ENCODE peak calls at places on chromosomes 3 and 15, in ten cellular contexts. N, V, U, M, Z, E, G, F, C and D are unnamed samples.

GRCh38 chr3:132659000-132659369 is 624 bp downstream of the ACAD11 start:
- DNase-seq in N (no peak), V (no peak), U (no peak), M (no peak), Z (no peak), E (peak), G (no peak), F (no peak), C (no peak), D (peak)

GRCh38 chr3:57967590-57967989 is 40.6 kb upstream of the FLNB start:
- DNase-seq in N (no peak), V (no peak), U (no peak), M (no peak), Z (no peak), E (no peak), G (no peak), F (no peak), C (no peak), D (no peak)

GRCh38 chr3:138348107-138348949 is at the start of gene MRAS:
- DNase-seq in N (peak), V (peak), U (peak), M (no peak), Z (peak), E (peak), G (no peak), F (peak), C (peak), D (peak)

GRCh38 chr3:127889461-127889863 is 25.6 kb upstream of the KBTBD12 start:
- DNase-seq in N (no peak), V (peak), U (peak), M (no peak), Z (peak), E (no peak), G (no peak), F (peak), C (no peak), D (no peak)

GRCh38 chr15:69924531-69924930 is 173.2 kb downstream of the TLE3 start:
- DNase-seq in N (no peak), V (no peak), U (no peak), M (no peak), Z (no peak), E (no peak), G (no peak), F (no peak), C (no peak), D (no peak)

GRCh38 chr3:123584284-123584987 is 417 bp downstream of the HACD2 start:
- DNase-seq in N (no peak), V (peak), U (peak), M (no peak), Z (peak), E (peak), G (no peak), F (no peak), C (no peak), D (peak)

GRCh38 chr3:52458031-52458760 is 2.8 kb downstream of the NISCH start:
- DNase-seq in N (no peak), V (no peak), U (no peak), M (no peak), Z (no peak), E (no peak), G (no peak), F (no peak), C (no peak), D (no peak)

GRCh38 chr3:46962427-46962826 is 14.1 kb downstream of the CCDC12 start:
- DNase-seq in N (no peak), V (no peak), U (no peak), M (no peak), Z (no peak), E (no peak), G (no peak), F (no peak), C (no peak), D (no peak)

GRCh38 chr3:112640333-112640863 is 545 bp downstream of the CCDC80 start:
- DNase-seq in N (no peak), V (peak), U (no peak), M (no peak), Z (peak), E (no peak), G (no peak), F (peak), C (no peak), D (peak)

GRCh38 chr3:112644453-112644852 is 3.5 kb upstream of the CCDC80 start:
- DNase-seq in N (no peak), V (no peak), U (no peak), M (no peak), Z (no peak), E (no peak), G (no peak), F (no peak), C (no peak), D (no peak)

GRCh38 chr3:112643621-112644236 is 2.8 kb upstream of the CCDC80 start:
- DNase-seq in N (no peak), V (peak), U (no peak), M (no peak), Z (no peak), E (no peak), G (no peak), F (no peak), C (no peak), D (peak)

GRCh38 chr3:112640864-112641751 is at the start of gene CCDC80:
- DNase-seq in N (no peak), V (peak), U (no peak), M (no peak), Z (peak), E (no peak), G (no peak), F (peak), C (no peak), D (peak)

GRCh38 chr3:112642912-112643506 is 2.1 kb upstream of the CCDC80 start:
- DNase-seq in N (peak), V (peak), U (peak), M (peak), Z (peak), E (peak), G (peak), F (peak), C (peak), D (peak)
- H3K4me3 ChIP-seq in N (no peak), V (peak), U (no peak), M (no peak), Z (no peak), E (no peak), G (peak), F (no peak), C (no peak), D (no peak)

GRCh38 chr3:169575381-169575780 is 88.1 kb downstream of the MECOM start:
- DNase-seq in N (no peak), V (peak), U (no peak), M (no peak), Z (no peak), E (no peak), G (no peak), F (peak), C (no peak), D (no peak)
- H3K4me3 ChIP-seq in N (no peak), V (no peak), U (no peak), M (no peak), Z (no peak), E (no peak), G (no peak), F (no peak), C (no peak), D (no peak)

GRCh38 chr15:85313339-85313738 is 67.1 kb upstream of the AKAP13 start:
- DNase-seq in N (no peak), V (no peak), U (no peak), M (no peak), Z (no peak), E (no peak), G (no peak), F (peak), C (no peak), D (no peak)
- H3K4me3 ChIP-seq in N (no peak), V (no peak), U (no peak), M (no peak), Z (no peak), E (no peak), G (no peak), F (no peak), C (no peak), D (no peak)

GRCh38 chr3:152300029-152300764 is 31.5 kb downstream of the MBNL1 start:
- DNase-seq in N (no peak), V (no peak), U (no peak), M (no peak), Z (no peak), E (no peak), G (no peak), F (no peak), C (no peak), D (no peak)

GRCh38 chr3:152299243-152299976 is 30.7 kb downstream of the MBNL1 start:
- DNase-seq in N (peak), V (no peak), U (peak), M (no peak), Z (no peak), E (no peak), G (peak), F (no peak), C (no peak), D (peak)

GRCh38 chr3:152296990-152297389 is 28.3 kb downstream of the MBNL1 start:
- DNase-seq in N (no peak), V (no peak), U (no peak), M (no peak), Z (no peak), E (no peak), G (no peak), F (no peak), C (no peak), D (no peak)

GRCh38 chr3:152296382-152296781 is 27.7 kb downstream of the MBNL1 start:
- DNase-seq in N (no peak), V (no peak), U (no peak), M (no peak), Z (no peak), E (no peak), G (no peak), F (no peak), C (no peak), D (no peak)

GRCh38 chr3:152298393-152299242 is 29.9 kb downstream of the MBNL1 start:
- DNase-seq in N (peak), V (peak), U (peak), M (peak), Z (peak), E (no peak), G (peak), F (peak), C (no peak), D (peak)
- H3K4me3 ChIP-seq in N (peak), V (peak), U (no peak), M (peak), Z (peak), E (no peak), G (peak), F (peak), C (no peak), D (peak)

DNA sequence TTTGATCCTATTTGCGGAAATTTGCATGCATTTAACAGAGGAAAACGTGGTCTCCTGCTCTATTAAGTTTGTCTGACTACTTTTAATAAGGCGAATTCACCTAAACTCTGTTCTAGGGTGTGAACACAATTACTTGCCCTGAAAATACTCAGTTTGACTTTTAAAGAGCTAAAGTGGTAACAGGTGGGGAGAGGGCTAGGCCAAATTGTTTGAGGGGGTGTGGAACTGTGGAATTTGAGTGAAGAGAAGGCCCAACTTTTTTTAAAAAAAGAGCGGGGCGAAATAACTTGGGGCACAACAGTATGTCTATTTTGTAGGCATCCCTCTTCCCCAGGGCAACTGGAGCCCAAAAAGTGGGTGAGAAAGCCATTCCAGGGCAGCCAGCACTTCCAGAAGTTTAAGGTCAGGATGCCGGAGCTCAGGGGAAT is 580 bp upstream of the FXR1 start:
- DNase-seq in N (no peak), V (no peak), U (no peak), M (no peak), Z (no peak), E (no peak), G (no peak), F (no peak), C (no peak), D (no peak)
- H3K4me3 ChIP-seq in N (peak), V (peak), U (peak), M (peak), Z (peak), E (peak), G (peak), F (peak), C (peak), D (peak)

GRCh38 chr15:49423906-49424520 is 971 bp downstream of the FGF7 start:
- DNase-seq in N (no peak), V (peak), U (no peak), M (no peak), Z (no peak), E (no peak), G (no peak), F (no peak), C (no peak), D (no peak)
- H3K4me3 ChIP-seq in N (peak), V (peak), U (no peak), M (no peak), Z (peak), E (peak), G (no peak), F (peak), C (no peak), D (no peak)

DNA sequence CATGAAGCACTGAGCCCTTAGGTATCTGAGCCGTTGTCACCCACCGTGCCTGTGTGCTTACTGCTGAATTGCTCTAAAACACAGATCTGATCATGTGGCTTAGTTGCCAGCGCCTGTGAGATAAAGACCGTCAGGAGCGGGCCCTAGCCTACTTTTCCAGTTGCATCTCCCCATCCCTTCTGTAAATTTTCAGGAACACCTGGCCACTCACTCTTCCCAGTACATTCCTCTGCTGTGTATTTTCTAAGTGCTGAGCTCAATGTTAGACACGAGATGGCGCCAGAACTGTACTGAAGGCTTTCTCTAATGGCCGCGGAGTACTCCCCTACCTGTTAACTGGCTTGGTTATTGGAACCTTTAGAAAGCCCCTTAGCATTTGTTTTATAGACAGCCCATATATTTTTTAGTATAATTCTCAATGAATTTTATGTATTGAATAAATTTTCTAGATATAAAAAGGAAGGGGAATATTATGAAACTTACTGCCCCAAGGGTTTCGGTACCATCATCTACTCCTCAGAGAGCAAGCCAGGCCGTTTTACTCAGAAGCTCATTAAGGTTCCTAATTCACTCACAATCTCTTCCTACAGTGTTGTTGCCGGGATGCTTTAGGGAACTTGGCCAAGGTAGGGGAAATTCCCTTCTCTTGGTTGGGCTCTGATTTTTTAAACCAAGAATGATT is 16.7 kb upstream of the WNT7A start:
- DNase-seq in N (no peak), V (peak), U (peak), M (no peak), Z (peak), E (peak), G (peak), F (peak), C (peak), D (peak)
- H3K4me3 ChIP-seq in N (no peak), V (peak), U (no peak), M (peak), Z (peak), E (no peak), G (peak), F (no peak), C (no peak), D (no peak)

GRCh38 chr3:118472586-118472985 is 562.1 kb downstream of the IGSF11 start:
- DNase-seq in N (no peak), V (no peak), U (no peak), M (no peak), Z (no peak), E (no peak), G (no peak), F (no peak), C (no peak), D (no peak)
- H3K4me3 ChIP-seq in N (no peak), V (no peak), U (no peak), M (no peak), Z (no peak), E (no peak), G (no peak), F (no peak), C (no peak), D (no peak)